ENCODE peak calls at places on chromosomes 2 and 18, in eight cellular contexts. N is body of pancreas, T is lung, J is kidney, Q is tibial artery, Y is cardiac muscle cell, I is fibroblast of lung, M is mammary epithelial cell. U is an unnamed sample.

GRCh38 chr18:58937204-58937603 is 72.5 kb downstream of the ZNF532 start:
- DNase-seq in J (no peak), N (no peak), M (peak), Q (no peak), Y (no peak), I (peak), T (no peak), U (no peak)

GRCh38 chr18:44816028-44816427 is 135.3 kb downstream of the SETBP1 start:
- DNase-seq in J (no peak), M (no peak), N (no peak), T (no peak), Q (no peak), Y (no peak), I (no peak), U (no peak)

GRCh38 chr2:54685263-54685775 is 38.1 kb upstream of the EML6 start:
- DNase-seq in N (no peak), I (no peak), Q (no peak), T (no peak), Y (no peak), M (no peak), J (no peak), U (no peak)

GRCh38 chr18:26719909-26720308 is 145.6 kb downstream of the AQP4 start:
- DNase-seq in Y (no peak), I (no peak), M (no peak), T (no peak), Q (no peak), J (no peak), N (no peak), U (no peak)

GRCh38 chr18:13406049-13406615 is 187.6 kb downstream of the LDLRAD4 start:
- DNase-seq in I (no peak), N (no peak), T (no peak), Q (no peak), M (no peak), Y (no peak), J (no peak), U (no peak)

GRCh38 chr2:226909131-226909530 is 73.3 kb downstream of the RHBDD1 start:
- DNase-seq in T (no peak), J (no peak), Y (no peak), N (no peak), Q (no peak), M (no peak), I (no peak), U (no peak)

GRCh38 chr2:142973160-142973821 is 95.8 kb downstream of the KYNU start:
- DNase-seq in Y (no peak), M (peak), Q (no peak), J (no peak), N (no peak), T (no peak), I (no peak), U (no peak)

GRCh38 chr2:238164906-238165287 is 6.1 kb downstream of the ERFE start:
- DNase-seq in M (no peak), I (no peak), Q (no peak), Y (no peak), J (peak), N (no peak), T (no peak), U (no peak)

GRCh38 chr2:1830936-1831616 is 86.8 kb upstream of the PXDN start:
- DNase-seq in T (no peak), Y (no peak), I (no peak), Q (no peak), N (no peak), J (peak), M (no peak), U (no peak)

GRCh38 chr2:37156857-37157714 is at the start of gene EIF2AK2:
- DNase-seq in Y (peak), Q (peak), J (peak), N (peak), I (peak), M (peak), T (peak), U (peak)

GRCh38 chr2:157696036-157696435 is 67.4 kb upstream of the ACVR1C start:
- DNase-seq in M (peak), N (no peak), J (no peak), T (no peak), Q (no peak), I (no peak), Y (no peak), U (no peak)

GRCh38 chr2:10830203-10830602 is 17.6 kb upstream of the PDIA6 start:
- DNase-seq in T (no peak), N (no peak), M (no peak), Y (no peak), I (no peak), J (no peak), Q (no peak), U (no peak)

GRCh38 chr2:232502901-232503791 is 15.5 kb upstream of the ECEL1 start:
- DNase-seq in I (peak), M (peak), N (peak), J (no peak), Q (no peak), Y (peak), T (no peak), U (peak)

GRCh38 chr18:79400591-79401381 is 5.1 kb downstream of the NFATC1 start:
- DNase-seq in I (no peak), Y (peak), N (no peak), T (no peak), M (no peak), Q (no peak), J (peak), U (no peak)

GRCh38 chr2:26682155-26682554 is 10.4 kb upstream of the KCNK3 start:
- DNase-seq in T (no peak), J (no peak), Q (no peak), I (no peak), N (no peak), Y (peak), M (no peak), U (no peak)

GRCh38 chr2:231288535-231289078 is 90.2 kb downstream of the ARMC9 start:
- DNase-seq in M (no peak), Q (no peak), J (no peak), T (no peak), N (no peak), I (no peak), Y (no peak), U (no peak)

GRCh38 chr2:101995019-101995418 is 3.3 kb downstream of the IL1R2 start:
- DNase-seq in Q (no peak), Y (no peak), T (no peak), J (no peak), I (no peak), M (no peak), N (no peak), U (no peak)

GRCh38 chr2:225456619-225457260 is 57.2 kb downstream of the NYAP2 start:
- DNase-seq in N (no peak), M (no peak), I (no peak), T (no peak), Y (no peak), Q (no peak), J (no peak), U (no peak)

GRCh38 chr2:177325554-177325953 is 61.0 kb upstream of the NFE2L2 start:
- DNase-seq in J (no peak), Y (no peak), T (no peak), N (no peak), I (no peak), M (peak), Q (no peak), U (no peak)

GRCh38 chr2:157748371-157749132 is 119.9 kb upstream of the ACVR1C start:
- DNase-seq in N (no peak), M (no peak), Q (no peak), I (no peak), Y (no peak), T (no peak), J (no peak), U (no peak)

GRCh38 chr2:236782938-236783337 is 213.3 kb downstream of the ACKR3 start:
- DNase-seq in Y (no peak), Q (no peak), I (peak), N (no peak), M (no peak), T (no peak), J (no peak), U (no peak)

GRCh38 chr2:84022810-84023431 is 436.2 kb downstream of the SUCLG1 start:
- DNase-seq in T (no peak), N (peak), Q (no peak), J (no peak), Y (peak), M (peak), I (peak), U (peak)

GRCh38 chr2:43372386-43373081 is 146.1 kb upstream of the ZFP36L2 start:
- DNase-seq in J (no peak), M (no peak), N (no peak), Y (peak), T (no peak), Q (no peak), I (no peak), U (no peak)

GRCh38 chr2:145203931-145204330 is 684.0 kb upstream of the ZEB2 start:
- DNase-seq in Y (no peak), J (no peak), T (no peak), Q (no peak), M (no peak), N (no peak), I (no peak), U (no peak)

GRCh38 chr18:79458131-79458838 is 62.6 kb downstream of the NFATC1 start:
- DNase-seq in N (peak), I (peak), J (peak), T (peak), Y (peak), M (peak), Q (peak), U (peak)

GRCh38 chr2:224584768-224585204 is 377 bp downstream of the CUL3 start:
- DNase-seq in M (peak), N (peak), Y (peak), T (peak), Q (peak), I (peak), J (peak), U (peak)

GRCh38 chr2:74472086-74472944 is at the start of gene MRPL53:
- DNase-seq in T (peak), M (peak), N (peak), Y (peak), J (peak), Q (peak), I (peak), U (peak)
- TF ChIP-seq CTCF in T (no peak), M (no peak), N (no peak), Y (no peak), J (no peak), Q (peak), I (no peak), U (no peak)

GRCh38 chr2:45683292-45683691 is 31.8 kb downstream of the PRKCE start:
- DNase-seq in M (no peak), I (no peak), Y (no peak), N (no peak), T (no peak), Q (no peak), J (no peak), U (no peak)

GRCh38 chr2:45684756-45685155 is 33.3 kb downstream of the PRKCE start:
- DNase-seq in Q (no peak), T (no peak), J (no peak), Y (no peak), I (no peak), M (no peak), N (no peak), U (no peak)

GRCh38 chr2:45678791-45679348 is 27.4 kb downstream of the PRKCE start:
- DNase-seq in N (no peak), M (no peak), T (no peak), J (no peak), I (no peak), Q (no peak), Y (no peak), U (no peak)

GRCh38 chr2:45680351-45680967 is 29.0 kb downstream of the PRKCE start:
- DNase-seq in J (no peak), Y (no peak), T (no peak), Q (no peak), N (no peak), M (no peak), I (no peak), U (no peak)

DNA sequence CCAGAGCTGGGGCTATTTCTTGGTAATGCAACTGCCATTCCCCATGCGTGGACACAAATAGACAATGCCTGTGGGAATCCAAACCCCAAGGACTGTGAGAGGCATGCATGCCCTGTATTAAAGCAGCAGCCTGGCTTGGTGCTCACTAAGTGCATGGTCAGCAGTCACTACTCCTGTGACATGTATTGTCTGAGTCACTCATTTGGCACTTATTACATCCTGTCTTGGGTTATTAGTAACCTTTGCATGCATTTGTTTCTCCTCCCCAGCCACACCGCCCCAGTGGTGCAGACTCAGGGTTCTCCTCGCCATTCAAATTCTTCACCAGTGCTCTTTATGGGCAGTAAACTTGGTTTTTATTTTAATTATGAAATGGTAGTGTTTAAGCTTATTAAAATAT is 30.2 kb downstream of the PRKCE start:
- DNase-seq in Q (no peak), M (peak), Y (no peak), J (no peak), T (no peak), N (peak), I (peak), U (peak)
- H3K27ac ChIP-seq in Q (no peak), M (no peak), Y (no peak), J (no peak), T (no peak), N (no peak), I (no peak), U (no peak)

DNA sequence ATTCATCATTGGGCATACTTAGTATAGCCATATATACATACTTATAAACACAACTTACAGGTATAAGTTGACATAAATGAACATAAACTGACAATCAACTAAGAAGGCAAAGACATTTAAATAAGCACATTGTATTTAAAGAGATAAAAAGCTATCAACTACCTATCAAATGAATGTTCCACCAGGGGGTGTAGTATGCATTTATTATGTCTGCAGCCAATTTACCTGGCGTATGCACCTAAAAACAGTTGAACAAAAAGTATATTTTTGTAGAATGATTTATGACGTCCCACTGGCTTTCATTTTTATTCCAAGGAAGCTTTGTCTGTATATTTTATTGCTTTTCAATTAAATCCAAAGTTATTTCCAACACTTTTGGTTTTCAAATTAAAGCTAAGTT is 323.5 kb downstream of the AFF3 start:
- DNase-seq in Y (peak), I (peak), T (no peak), J (no peak), N (no peak), Q (no peak), M (peak), U (peak)
- TF ChIP-seq CTCF in Y (no peak), I (peak), T (no peak), J (peak), N (peak), Q (no peak), M (peak), U (no peak)

DNA sequence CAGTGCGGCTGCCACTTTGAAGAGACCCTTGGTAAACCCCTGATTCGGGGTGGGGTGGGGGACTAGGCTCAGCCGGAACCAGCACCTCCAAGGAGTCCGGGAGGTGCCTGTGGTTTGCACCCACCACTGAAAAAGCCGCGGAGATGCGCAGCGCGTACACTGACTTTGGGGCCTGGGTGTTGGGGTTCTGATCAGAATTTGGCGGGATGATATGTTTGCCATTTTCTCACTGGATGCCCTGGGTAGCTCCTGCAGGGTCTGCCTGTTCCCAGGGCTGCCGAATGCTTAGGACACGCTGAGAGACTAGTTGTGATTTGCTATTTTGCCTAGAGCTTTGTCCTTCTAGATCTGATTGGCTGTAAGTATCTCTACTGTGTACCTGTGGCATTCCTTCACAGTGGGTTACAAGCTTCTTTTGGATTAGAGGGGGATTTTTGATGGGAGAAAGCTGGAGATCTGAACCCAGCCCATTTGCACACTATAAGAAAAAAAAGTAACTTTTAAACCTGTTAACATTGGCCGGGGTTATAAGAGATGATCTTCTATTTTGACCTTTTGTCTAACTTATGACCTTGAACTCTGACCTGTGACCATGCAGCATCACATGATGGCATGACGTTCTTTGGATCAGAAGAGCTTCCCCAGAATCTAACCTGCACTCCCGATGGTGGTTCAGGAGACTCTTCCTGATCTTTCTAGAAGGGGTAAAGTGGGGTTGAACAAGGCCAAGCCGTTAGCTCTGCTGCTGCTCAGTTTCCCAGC is 1.6 kb downstream of the KCNE4 start:
- DNase-seq in T (no peak), N (no peak), M (no peak), J (no peak), I (no peak), Y (no peak), Q (no peak), U (no peak)
- H3K27ac ChIP-seq in T (peak), N (peak), M (no peak), J (peak), I (peak), Y (no peak), Q (peak), U (no peak)

GRCh38 chr2:76599732-76600368 is 889.1 kb upstream of the GCFC2 start:
- DNase-seq in N (peak), Y (peak), J (no peak), T (peak), M (peak), Q (no peak), I (peak), U (peak)
- TF ChIP-seq CTCF in N (peak), Y (peak), J (peak), T (peak), M (peak), Q (peak), I (peak), U (peak)

GRCh38 chr2:205685314-205686230 is 3.3 kb downstream of the NRP2 start:
- DNase-seq in T (peak), Y (peak), M (peak), J (peak), N (peak), I (peak), Q (no peak), U (peak)

GRCh38 chr2:205686231-205687017 is 4.1 kb downstream of the NRP2 start:
- DNase-seq in I (peak), J (peak), Y (peak), T (no peak), N (no peak), Q (no peak), M (no peak), U (no peak)

GRCh38 chr2:205683179-205683978 is 1.1 kb downstream of the NRP2 start:
- DNase-seq in N (no peak), M (peak), T (no peak), I (peak), Q (no peak), J (no peak), Y (no peak), U (no peak)

GRCh38 chr2:205683991-205684390 is 1.7 kb downstream of the NRP2 start:
- DNase-seq in N (no peak), Q (no peak), I (no peak), M (no peak), J (no peak), Y (no peak), T (no peak), U (no peak)

GRCh38 chr2:205684871-205685313 is 2.6 kb downstream of the NRP2 start:
- DNase-seq in N (no peak), I (peak), M (no peak), J (peak), T (no peak), Q (no peak), Y (peak), U (no peak)
- H3K27ac ChIP-seq in N (no peak), I (peak), M (peak), J (no peak), T (peak), Q (peak), Y (no peak), U (peak)

GRCh38 chr2:64327510-64328414 is 126.2 kb upstream of the LGALSL start:
- DNase-seq in J (no peak), I (peak), Q (peak), T (peak), N (peak), M (no peak), Y (peak), U (peak)
- TF ChIP-seq CTCF in J (peak), I (peak), Q (peak), T (peak), N (peak), M (peak), Y (peak), U (no peak)

DNA sequence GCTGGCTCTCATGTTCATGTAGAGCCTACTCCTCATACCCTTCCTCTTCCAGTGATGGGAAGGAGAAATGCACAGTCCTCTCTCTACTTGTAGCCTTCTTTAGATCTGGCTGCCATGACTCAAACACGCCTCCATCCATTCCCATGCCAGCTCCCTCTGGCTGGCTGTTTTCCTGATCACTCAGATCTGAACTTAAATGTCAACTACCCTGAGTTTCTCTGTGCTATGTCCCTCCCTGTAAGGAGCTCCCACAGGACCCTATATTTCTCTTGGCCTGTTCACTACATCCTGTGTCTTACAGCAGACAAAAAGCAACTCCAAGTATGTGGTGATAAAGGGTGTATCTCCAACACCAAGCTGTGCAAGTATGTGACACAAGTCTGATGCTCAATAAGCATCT is 152.4 kb downstream of the TCF4 start:
- DNase-seq in N (no peak), T (no peak), Q (no peak), I (no peak), M (no peak), Y (no peak), J (no peak), U (no peak)
- H3K27ac ChIP-seq in N (no peak), T (peak), Q (no peak), I (no peak), M (no peak), Y (no peak), J (no peak), U (no peak)

DNA sequence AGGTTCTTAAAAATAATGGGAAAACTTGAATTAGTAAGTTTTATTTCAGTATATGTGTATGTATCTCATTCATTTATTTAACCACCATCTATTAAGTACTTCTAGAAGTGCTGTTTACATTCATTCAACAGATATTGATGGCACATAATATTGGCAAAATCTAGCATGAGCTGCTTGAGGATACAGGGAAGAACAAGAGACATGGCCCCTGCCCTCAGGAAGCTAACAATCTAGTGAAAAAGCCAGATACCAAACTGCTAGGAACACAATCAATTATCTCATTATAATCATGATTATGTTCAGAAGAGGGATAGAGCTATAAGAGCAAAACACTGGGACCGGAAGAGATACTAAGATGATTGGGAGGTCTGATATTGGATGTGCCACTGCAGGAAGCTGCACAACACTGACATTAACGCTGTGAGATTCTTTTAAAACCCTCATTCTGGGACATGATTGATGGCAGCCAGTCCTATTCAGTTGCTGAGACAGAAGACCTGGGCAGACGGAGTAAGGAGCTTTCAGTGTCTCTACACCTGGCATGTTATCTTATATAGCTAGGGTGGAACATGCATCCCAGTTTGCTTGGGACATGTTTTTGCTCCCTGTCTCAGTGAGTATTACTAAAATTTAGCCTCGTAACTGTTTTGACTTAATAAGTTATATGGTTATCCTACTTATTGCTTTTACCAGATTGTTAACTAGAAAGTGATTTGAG is 314.1 kb downstream of the STK39 start:
- DNase-seq in Y (no peak), T (no peak), J (no peak), M (no peak), Q (no peak), N (no peak), I (no peak), U (no peak)
- TF ChIP-seq CTCF in Y (no peak), T (no peak), J (no peak), M (no peak), Q (no peak), N (no peak), I (no peak), U (no peak)